ENCODE peak calls at places on chromosomes 7 and 10, in four cellular contexts. S is Calu3, Y is endothelial cell, F is cardiac fibroblast. B is an unnamed sample.

GRCh38 chr7:47383064-47383463 is 198.8 kb downstream of the TNS3 start:
- DNase-seq in S (no peak), F (no peak), Y (no peak), B (no peak)

GRCh38 chr7:136179829-136180721 is 202.9 kb upstream of the MTPN start:
- DNase-seq in Y (no peak), F (no peak), S (no peak), B (no peak)

GRCh38 chr10:115830260-115830970 is 442.6 kb downstream of the GFRA1 start:
- DNase-seq in S (no peak), F (no peak), Y (no peak), B (no peak)

GRCh38 chr7:4837041-4837813 is 24.6 kb downstream of the PAPOLB start:
- DNase-seq in F (no peak), Y (no peak), S (no peak), B (peak; percentile 79)

GRCh38 chr7:3067193-3067592 is 23.5 kb upstream of the CARD11 start:
- DNase-seq in F (no peak), S (no peak), Y (no peak), B (no peak)

GRCh38 chr10:88385601-88386203 is 197.4 kb downstream of the RNLS start:
- DNase-seq in Y (no peak), F (no peak), S (peak; percentile 86), B (no peak)

GRCh38 chr7:81956520-81956919 is 186.7 kb upstream of the HGF start:
- DNase-seq in F (peak; percentile 85), S (peak; percentile 9), Y (peak; percentile 22), B (no peak)

GRCh38 chr7:74271742-74272141 is 17.5 kb upstream of the CLIP2 start:
- DNase-seq in S (no peak), Y (no peak), F (no peak), B (no peak)

GRCh38 chr7:22142593-22142992 is 196.9 kb upstream of the CDCA7L start:
- DNase-seq in Y (no peak), F (no peak), S (no peak), B (no peak)

GRCh38 chr10:75400769-75401568 is 595 bp downstream of the ZNF503 start:
- DNase-seq in S (peak; percentile 70), Y (peak; percentile 71), F (peak; percentile 80), B (peak; percentile 73)

GRCh38 chr10:11615396-11615795 is 3.9 kb upstream of the USP6NL start:
- DNase-seq in S (no peak), F (no peak), Y (no peak), B (no peak)

GRCh38 chr7:86748843-86749720 is 105.4 kb downstream of the GRM3 start:
- DNase-seq in Y (no peak), S (no peak), F (no peak), B (no peak)
- TF ChIP-seq CTCF in Y (no peak), S (no peak), F (no peak), B (no peak)

GRCh38 chr10:97356318-97356914 is 21.9 kb upstream of the FRAT2 start:
- DNase-seq in S (no peak), F (no peak), Y (no peak), B (no peak)
- TF ChIP-seq CTCF in S (no peak), F (no peak), Y (no peak), B (no peak)

GRCh38 chr7:69630292-69630691 is 32.0 kb downstream of the AUTS2 start:
- DNase-seq in Y (no peak), F (peak; percentile 77), S (no peak), B (no peak)
- TF ChIP-seq CTCF in Y (no peak), F (no peak), S (no peak), B (no peak)

GRCh38 chr10:113679463-113680171 is at the start of gene CASP7:
- DNase-seq in Y (peak; percentile 72), S (peak; percentile 76), F (peak; percentile 80), B (peak; percentile 57)
- TF ChIP-seq CTCF in Y (no peak), S (no peak), F (no peak), B (no peak)

GRCh38 chr10:119688033-119688508 is 36.9 kb downstream of the BAG3 start:
- DNase-seq in S (no peak), F (no peak), Y (no peak), B (no peak)
- TF ChIP-seq CTCF in S (no peak), F (no peak), Y (no peak), B (no peak)

DNA sequence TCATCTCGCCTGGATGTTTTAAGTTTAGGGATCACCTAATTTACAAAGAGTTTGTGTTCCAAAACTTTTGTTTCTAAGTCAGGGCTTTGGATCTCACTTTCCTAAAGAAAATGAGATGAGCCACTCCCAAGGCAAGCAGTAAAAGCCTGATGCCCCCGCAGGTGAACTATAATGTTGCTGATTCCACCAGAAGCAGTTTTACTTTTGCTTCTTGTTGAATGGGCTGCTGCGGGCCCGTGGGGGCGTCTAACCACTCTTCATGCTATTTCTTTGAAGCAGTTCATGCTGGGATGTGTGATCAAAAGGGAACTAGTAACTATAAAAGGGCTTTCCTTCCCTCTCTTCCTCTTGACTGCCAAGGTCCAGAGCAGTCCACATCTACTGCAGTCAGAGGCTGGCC is 118.7 kb upstream of the NEBL start:
- DNase-seq in F (no peak), Y (no peak), S (no peak), B (no peak)
- TF ChIP-seq CTCF in F (no peak), Y (no peak), S (no peak), B (no peak)

GRCh38 chr10:31322647-31323046 is 3.6 kb downstream of the ZEB1 start:
- DNase-seq in S (no peak), F (peak; percentile 26), Y (no peak), B (no peak)
- TF ChIP-seq CTCF in S (no peak), F (peak; percentile 41), Y (no peak), B (peak; percentile 49)

DNA sequence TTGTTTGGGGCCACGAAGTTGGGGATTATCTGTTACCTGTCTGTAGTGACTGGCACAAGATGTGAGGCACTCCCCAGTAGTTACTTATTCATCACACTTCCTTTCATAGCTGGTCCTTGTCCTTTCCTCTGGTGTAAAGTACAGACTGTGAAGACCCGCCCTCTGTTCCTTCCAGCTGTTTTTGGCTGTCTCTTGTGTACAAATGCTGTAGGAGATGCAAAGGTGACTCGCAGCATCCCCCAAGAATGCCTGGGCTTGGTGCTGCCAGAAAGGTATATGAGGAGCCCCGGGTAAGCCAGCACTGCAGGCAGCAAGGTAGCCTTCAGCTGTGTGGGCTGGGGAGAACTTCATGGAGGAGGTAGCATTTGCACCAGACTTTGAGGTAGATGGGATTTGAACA is 236.6 kb downstream of the EBF3 start:
- DNase-seq in S (no peak), F (no peak), Y (no peak), B (no peak)
- TF ChIP-seq CTCF in S (no peak), F (no peak), Y (no peak), B (no peak)